ENCODE peak calls at places on chromosomes 1 and 21, in four cellular contexts. G, L, O and W are unnamed samples.

GRCh38 chr1:161215079-161215478 is at the start of gene FCER1G:
- DNase-seq in L (peak; percentile 91), O (peak; percentile 46), G (no peak), W (peak; percentile 69)

GRCh38 chr1:163928649-163929048 is 606.9 kb downstream of the NUF2 start:
- DNase-seq in O (no peak), L (no peak), G (no peak), W (no peak)

GRCh38 chr1:10152709-10153284 is 57.6 kb upstream of the KIF1B start:
- DNase-seq in L (peak; percentile 76), G (no peak), O (peak; percentile 39), W (no peak)

GRCh38 chr1:189939967-189940366 is 537.7 kb downstream of the BRINP3 start:
- DNase-seq in O (no peak), L (no peak), G (no peak), W (no peak)

GRCh38 chr1:31981976-31982375 is 31.7 kb upstream of the KHDRBS1 start:
- DNase-seq in O (no peak), L (no peak), G (no peak), W (no peak)

GRCh38 chr1:94396356-94396755 is 21.8 kb upstream of the ABCD3 start:
- DNase-seq in L (no peak), G (no peak), O (no peak), W (no peak)

GRCh38 chr1:69947837-69948236 is 257.5 kb downstream of the LRRC40 start:
- DNase-seq in L (no peak), G (no peak), O (no peak), W (no peak)

GRCh38 chr21:42395910-42396625 is at the start of gene TMPRSS3:
- DNase-seq in L (peak; percentile 36), G (no peak), O (no peak), W (no peak)

GRCh38 chr1:53176452-53177344 is 19.9 kb upstream of the CPT2 start:
- DNase-seq in G (no peak), L (no peak), O (no peak), W (no peak)

GRCh38 chr1:248686815-248687214 is 15.8 kb downstream of the OR14I1 start:
- DNase-seq in G (no peak), L (no peak), O (no peak), W (no peak)

GRCh38 chr1:31372961-31373896 is at the start of gene FABP3:
- DNase-seq in O (peak; percentile 95), L (peak; percentile 81), G (no peak), W (peak; percentile 91)

GRCh38 chr1:46394872-46395465 is 852 bp downstream of the FAAH start:
- DNase-seq in G (no peak), O (peak; percentile 37), L (no peak), W (no peak)

GRCh38 chr1:10794724-10795304 is 1.6 kb downstream of the CASZ1 start:
- DNase-seq in O (peak; percentile 79), G (no peak), L (no peak), W (no peak)

GRCh38 chr1:53600486-53600885 is 138.5 kb downstream of the GLIS1 start:
- DNase-seq in O (no peak), L (peak; percentile 81), G (no peak), W (no peak)

GRCh38 chr1:225470210-225470609 is 42.4 kb upstream of the LBR start:
- DNase-seq in O (no peak), L (peak; percentile 62), G (no peak), W (no peak)

GRCh38 chr1:227889863-227890405 is 57.8 kb downstream of the WNT9A start:
- DNase-seq in G (no peak), O (no peak), L (no peak), W (peak; percentile 58)

GRCh38 chr1:62198069-62198780 is 3.6 kb downstream of the L1TD1 start:
- DNase-seq in G (no peak), L (no peak), O (no peak), W (no peak)

GRCh38 chr1:86758570-86758969 is 54.2 kb downstream of the SH3GLB1 start:
- DNase-seq in L (no peak), G (no peak), O (no peak), W (no peak)

GRCh38 chr1:34101151-34101550 is 63.9 kb downstream of the CSMD2 start:
- DNase-seq in O (no peak), G (no peak), L (no peak), W (no peak)

GRCh38 chr1:57088689-57089088 is 122.9 kb upstream of the C8B start:
- DNase-seq in G (no peak), O (no peak), L (no peak), W (no peak)

GRCh38 chr1:174160109-174160473 is 771 bp downstream of the RABGAP1L start:
- DNase-seq in L (peak; percentile 84), O (peak; percentile 59), G (peak; percentile 26), W (peak; percentile 81)

GRCh38 chr1:99472893-99473292 is 173.0 kb upstream of the PALMD start:
- DNase-seq in L (no peak), O (no peak), G (no peak), W (no peak)

GRCh38 chr1:219374636-219375035 is 201.0 kb downstream of the LYPLAL1 start:
- DNase-seq in L (no peak), G (no peak), O (no peak), W (no peak)

GRCh38 chr21:41418956-41419680 is 6.9 kb upstream of the MX1 start:
- DNase-seq in L (no peak), G (no peak), O (no peak), W (peak; percentile 55)

GRCh38 chr21:15775981-15776380 is 46.2 kb downstream of the USP25 start:
- DNase-seq in G (no peak), O (no peak), L (no peak), W (no peak)

GRCh38 chr1:86277909-86278308 is 118.2 kb downstream of the ODF2L start:
- DNase-seq in O (no peak), L (no peak), G (no peak), W (no peak)

GRCh38 chr1:11355594-11356467 is 82.8 kb downstream of the UBIAD1 start:
- DNase-seq in O (no peak), G (no peak), L (no peak), W (no peak)

GRCh38 chr1:198604973-198605372 is 33.9 kb upstream of the PTPRC start:
- DNase-seq in L (no peak), O (no peak), G (no peak), W (no peak)

DNA sequence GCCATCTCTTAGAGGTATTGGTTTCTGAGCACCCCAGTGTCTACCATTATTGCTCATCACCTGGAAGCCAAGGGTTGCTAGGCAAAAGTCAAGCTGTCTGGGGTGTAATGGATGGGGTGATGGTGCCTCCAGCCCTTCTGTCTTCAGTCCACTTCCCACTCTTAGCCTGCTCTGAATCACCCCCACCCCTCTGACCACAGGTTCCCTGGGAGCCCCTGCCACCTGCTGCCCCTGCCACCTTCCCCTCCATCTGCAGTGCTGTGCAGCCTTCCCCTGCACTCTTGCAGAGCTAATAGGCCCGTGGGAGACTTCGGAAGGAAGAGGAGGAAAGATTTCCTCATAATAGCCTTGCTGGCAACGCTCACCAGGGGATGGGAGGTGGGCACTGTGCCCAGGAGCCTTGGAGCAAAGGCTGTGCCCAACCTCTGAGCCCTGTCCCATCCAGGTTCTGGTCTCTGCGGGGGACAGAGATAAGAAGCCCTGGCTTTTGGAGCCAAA is 35.5 kb downstream of the CAPN2 start:
- DNase-seq in L (no peak), G (no peak), O (no peak), W (no peak)
- H3K4me3 ChIP-seq in L (no peak overlapping the region), G (no peak overlapping the region), O (no peak overlapping the region), W (no peak overlapping the region)

GRCh38 chr1:202034683-202035462 is 24.5 kb downstream of the ELF3 start:
- DNase-seq in O (peak; percentile 52), G (no peak), L (no peak), W (peak; percentile 83)
- H3K27ac ChIP-seq in O (no peak overlapping the region), G (peak overlapping the region; percentile 36), L (no peak overlapping the region), W (peak overlapping the region; percentile 55)

DNA sequence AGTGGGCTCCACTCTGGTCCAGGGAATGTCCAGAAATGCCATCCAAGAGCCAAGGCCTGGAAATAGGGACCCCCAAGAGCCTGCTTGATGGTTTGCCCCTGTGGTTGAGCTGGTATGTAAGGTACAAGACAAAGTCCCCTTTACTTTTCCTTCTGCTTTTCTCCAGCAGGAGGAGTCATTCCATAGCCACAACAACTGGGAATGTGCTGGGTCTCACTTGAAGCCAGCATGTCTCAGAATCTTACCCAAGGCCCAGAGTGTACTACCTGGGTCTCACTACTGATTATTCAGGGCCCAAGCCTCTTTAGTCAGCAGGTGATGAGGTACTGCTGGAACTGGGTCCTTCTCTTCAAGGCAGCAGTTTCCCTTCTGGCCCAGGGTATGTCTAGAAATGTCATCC is 62.1 kb upstream of the CD55 start:
- DNase-seq in L (no peak), O (no peak), G (no peak), W (no peak)
- TF ChIP-seq CTCF in L (no peak), O (peak; percentile 44), G (peak; percentile 40), W (peak; percentile 38)

DNA sequence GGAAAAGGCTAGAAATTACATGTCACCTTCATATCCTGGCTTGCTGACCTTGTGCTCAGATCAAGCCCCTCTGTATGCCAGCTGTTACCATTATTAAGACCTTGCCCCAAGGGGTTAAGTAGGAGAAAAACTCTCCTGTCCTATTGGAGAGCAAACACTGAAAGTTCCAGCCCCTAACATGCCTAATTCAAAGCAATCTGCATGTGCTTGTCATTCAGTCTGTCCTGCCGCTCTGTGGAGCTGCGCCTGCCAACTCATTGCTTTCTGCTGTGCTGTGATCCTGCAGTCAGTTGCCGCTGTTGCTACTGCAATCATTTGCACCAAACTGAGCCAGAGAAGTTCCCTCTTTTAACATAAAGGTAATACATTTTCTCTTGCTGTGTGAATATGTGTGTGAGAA is 113.4 kb downstream of the DISP1 start:
- DNase-seq in L (peak; percentile 76), G (no peak), O (peak; percentile 80), W (peak; percentile 66)
- H3K4me3 ChIP-seq in L (peak overlapping the region; percentile 12), G (no peak overlapping the region), O (peak overlapping the region; percentile 42), W (peak overlapping the region; percentile 36)

GRCh38 chr21:45014747-45015468 is 59.5 kb upstream of the ADARB1 start:
- DNase-seq in O (no peak), G (no peak), L (peak; percentile 32), W (no peak)
- H3K27ac ChIP-seq in O (no peak overlapping the region), G (no peak overlapping the region), L (no peak overlapping the region), W (no peak overlapping the region)

GRCh38 chr1:84476225-84476624 is 2.8 kb upstream of the RPF1 start:
- DNase-seq in L (no peak), O (no peak), G (no peak), W (no peak)

GRCh38 chr1:84480658-84481057 is 1.6 kb downstream of the RPF1 start:
- DNase-seq in L (no peak), G (no peak), O (no peak), W (no peak)

GRCh38 chr1:84479998-84480397 is 932 bp downstream of the RPF1 start:
- DNase-seq in L (no peak), O (no peak), G (no peak), W (no peak)

GRCh38 chr1:84478876-84479868 is at the start of gene RPF1:
- DNase-seq in L (peak; percentile 94), O (peak; percentile 60), G (no peak), W (peak; percentile 67)

GRCh38 chr1:84481317-84481716 is 2.3 kb downstream of the RPF1 start:
- DNase-seq in G (no peak), L (no peak), O (no peak), W (no peak)
- TF ChIP-seq CTCF in G (no peak), L (no peak), O (no peak), W (no peak)

GRCh38 chr1:229768232-229768631 is 142.2 kb downstream of the URB2 start:
- DNase-seq in L (no peak), G (no peak), O (no peak), W (no peak)

GRCh38 chr1:229769809-229770208 is 143.8 kb downstream of the URB2 start:
- DNase-seq in O (no peak), L (no peak), G (no peak), W (no peak)

GRCh38 chr1:229769006-229769405 is 143.0 kb downstream of the URB2 start:
- DNase-seq in O (no peak), G (no peak), L (no peak), W (no peak)
- H3K4me3 ChIP-seq in O (no peak overlapping the region), G (no peak overlapping the region), L (no peak overlapping the region), W (no peak overlapping the region)

GRCh38 chr1:8197493-8198282 is 120.2 kb upstream of the SLC45A1 start:
- DNase-seq in O (peak; percentile 62), L (peak; percentile 62), G (peak; percentile 91), W (peak; percentile 80)
- H3K27ac ChIP-seq in O (no peak overlapping the region), L (no peak overlapping the region), G (peak overlapping the region; percentile 53), W (no peak overlapping the region)